ENCODE peak calls at places on chromosomes 13 and 19, in four cellular contexts. C is IMR-90, B is SK-N-SH, I is fibroblast of lung. D is an unnamed sample.

GRCh38 chr19:32318884-32319520 is 26.4 kb upstream of the ZNF507 start:
- DNase-seq in C (no peak), B (peak), I (no peak), D (no peak)

GRCh38 chr13:60671386-60671785 is 274.4 kb downstream of the TDRD3 start:
- DNase-seq in C (no peak), B (no peak), I (no peak), D (no peak)

GRCh38 chr19:29884466-29884865 is 57.6 kb upstream of the URI1 start:
- DNase-seq in C (no peak), B (no peak), I (no peak), D (no peak)

GRCh38 chr13:22169473-22169872 is 498.6 kb downstream of the FGF9 start:
- DNase-seq in C (no peak), B (no peak), I (no peak), D (no peak)

GRCh38 chr13:79709526-79709925 is 228.6 kb downstream of the NDFIP2 start:
- DNase-seq in C (peak), B (no peak), I (peak), D (no peak)

GRCh38 chr19:45446295-45446694 is 21.5 kb upstream of the FOSB start:
- DNase-seq in C (peak), B (peak), I (peak), D (no peak)

GRCh38 chr13:99033814-99034213 is 56.0 kb upstream of the DOCK9 start:
- DNase-seq in C (peak), B (peak), I (no peak), D (no peak)

GRCh38 chr19:30567535-30568232 is 195.5 kb downstream of the ZNF536 start:
- DNase-seq in C (no peak), B (peak), I (no peak), D (peak)

GRCh38 chr19:16202320-16203255 is 4.9 kb downstream of the AP1M1 start:
- DNase-seq in C (no peak), B (peak), I (peak), D (no peak)

GRCh38 chr19:5921777-5922176 is 7.7 kb downstream of the CAPS start:
- DNase-seq in C (no peak), B (no peak), I (no peak), D (no peak)

GRCh38 chr19:4759388-4760284 is 31.9 kb upstream of the FEM1A start:
- DNase-seq in C (peak), B (peak), I (peak), D (no peak)

GRCh38 chr13:33128134-33128533 is 111.9 kb downstream of the KL start:
- DNase-seq in C (no peak), B (no peak), I (no peak), D (no peak)

GRCh38 chr19:3443840-3444694 is 36.3 kb downstream of the SMIM24 start:
- DNase-seq in C (peak), B (peak), I (peak), D (no peak)

DNA sequence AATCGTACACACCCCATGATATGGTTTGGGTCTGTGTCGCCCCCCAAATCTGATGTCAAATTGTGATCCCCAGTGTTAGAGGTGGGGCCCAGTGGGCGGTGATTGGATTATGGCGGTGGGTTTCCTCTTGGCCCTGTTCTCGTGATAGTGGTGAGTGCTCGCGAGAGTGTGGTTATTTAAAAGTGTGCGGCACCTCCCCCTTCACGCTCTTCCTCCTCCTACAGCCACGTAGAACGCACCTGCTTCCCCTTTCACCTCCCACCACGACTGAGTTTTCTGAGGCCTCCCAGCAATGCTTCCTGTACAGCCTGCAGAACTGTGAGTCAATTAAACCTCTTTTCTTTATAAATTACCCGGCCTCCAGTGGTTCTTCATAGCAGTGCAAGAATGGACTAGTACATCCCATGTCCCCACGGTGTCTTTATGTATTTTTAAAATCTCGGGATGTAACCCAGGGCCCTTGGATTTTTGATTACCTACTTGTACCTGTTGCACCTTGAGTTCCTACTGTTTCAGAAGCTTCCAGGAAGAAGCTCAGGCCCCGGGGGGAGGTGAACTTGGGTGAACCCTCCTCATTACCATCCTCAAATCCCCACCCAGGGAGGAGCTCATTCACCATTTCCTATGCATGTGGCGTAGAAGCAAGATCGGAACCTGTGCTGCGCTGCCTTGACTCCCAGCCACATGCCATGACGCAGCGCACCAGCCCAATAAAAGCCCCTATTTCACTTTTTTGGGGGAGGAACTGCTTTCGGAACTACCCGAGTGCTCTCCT is 52.4 kb downstream of the TEX29 start:
- DNase-seq in C (no peak), B (no peak), I (no peak), D (no peak)
- H3K9ac ChIP-seq in C (no peak), B (no peak), I (no peak), D (no peak)

DNA sequence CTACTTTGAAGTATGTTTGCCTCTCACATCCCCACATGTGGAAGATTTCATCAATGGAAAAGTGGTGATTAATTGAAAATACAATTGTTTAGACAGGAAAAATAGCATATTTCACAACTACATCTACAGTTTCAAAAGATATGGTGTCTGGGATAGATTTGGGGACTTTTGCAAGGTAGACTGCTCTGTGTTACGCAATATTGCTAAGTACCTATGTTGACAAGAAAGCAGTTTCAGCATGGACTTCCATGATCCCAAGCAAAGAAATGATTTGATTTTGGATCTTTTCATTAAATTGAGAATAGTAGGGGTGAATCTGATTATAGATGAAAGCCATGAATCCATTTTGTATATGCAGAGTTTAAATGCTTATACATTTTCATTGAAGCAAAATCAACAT is 10.5 kb downstream of the ZNF160 start:
- DNase-seq in C (no peak), B (no peak), I (no peak), D (no peak)
- H3K9ac ChIP-seq in C (no peak), B (no peak), I (no peak), D (no peak)

GRCh38 chr13:113857531-113858195 is 6.2 kb downstream of the GAS6 start:
- DNase-seq in C (no peak), B (no peak), I (no peak), D (no peak)
- H3K9ac ChIP-seq in C (peak), B (no peak), I (no peak), D (no peak)

DNA sequence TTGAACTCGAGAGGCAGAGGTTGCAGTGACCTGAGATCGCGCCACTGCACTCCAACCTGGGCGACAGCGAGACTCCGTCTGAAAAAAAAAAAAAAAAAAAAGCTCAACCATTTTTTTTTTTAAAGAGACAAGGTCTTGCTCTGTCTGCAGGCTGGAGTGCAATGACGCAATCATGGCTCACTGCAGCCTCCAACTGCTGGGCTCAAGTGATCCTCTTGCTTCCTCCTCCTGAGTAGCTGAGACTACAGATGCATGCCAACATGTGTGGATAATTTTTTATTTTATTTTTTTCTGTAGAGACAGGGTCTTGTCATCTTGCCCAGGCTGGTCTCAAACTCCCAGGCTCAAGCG is 10.3 kb downstream of the EHD2 start:
- DNase-seq in C (peak), B (no peak), I (peak), D (no peak)
- H3K9ac ChIP-seq in C (peak), B (peak), I (no peak), D (no peak)

DNA sequence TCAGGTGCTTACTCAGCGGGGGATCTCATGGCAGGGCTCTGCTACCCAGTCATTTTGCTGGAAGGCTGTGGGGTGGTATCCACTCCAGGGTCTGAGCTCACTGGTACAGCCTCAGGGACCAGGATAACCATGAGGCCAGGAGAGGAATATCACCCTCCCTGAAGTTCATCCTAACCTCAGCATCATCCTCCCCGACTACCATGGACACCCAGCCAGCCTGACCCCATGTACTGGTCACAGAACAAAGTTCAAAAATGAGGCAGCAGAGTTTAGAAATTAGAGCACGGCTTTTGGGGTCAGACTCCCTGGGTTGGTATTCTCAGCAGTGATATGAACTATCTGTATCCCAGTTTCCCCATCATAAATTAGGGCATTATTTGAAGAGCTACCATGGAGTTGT is 35.5 kb upstream of the RXFP2 start:
- DNase-seq in C (no peak), B (no peak), I (no peak), D (no peak)
- H3K9ac ChIP-seq in C (no peak), B (no peak), I (no peak), D (no peak)

DNA sequence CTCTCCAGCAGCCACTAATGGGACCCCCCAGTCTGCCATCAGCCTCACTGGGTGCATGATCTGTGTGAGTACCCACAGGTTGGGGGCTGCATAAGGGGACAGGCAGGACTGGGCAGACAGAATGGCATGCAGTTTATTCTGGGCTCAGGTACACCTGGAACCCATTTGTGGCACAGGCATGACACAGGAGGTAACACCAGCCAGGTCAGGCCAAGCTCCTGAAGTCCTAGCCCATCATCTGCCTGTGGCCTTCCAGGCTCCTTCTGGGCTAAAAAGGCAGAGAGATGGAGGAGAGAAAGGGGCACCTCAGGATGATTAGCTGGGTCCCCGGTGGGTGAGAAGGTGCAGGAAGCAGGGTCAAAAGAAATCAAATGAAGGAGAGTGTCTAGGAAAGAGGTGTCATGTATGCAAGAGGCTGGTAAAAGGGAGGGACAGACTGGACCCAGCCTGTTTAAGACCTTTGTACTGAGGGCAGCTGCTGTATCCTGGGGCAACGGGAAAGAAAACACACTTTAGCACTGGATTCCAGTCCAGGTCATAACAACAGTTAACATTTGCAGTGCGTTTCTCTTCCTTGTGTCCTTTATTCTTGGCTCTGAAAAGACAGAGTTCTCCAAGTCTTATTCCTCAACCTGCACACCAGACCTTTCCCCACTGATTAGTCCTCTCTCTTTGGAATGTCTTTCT is 20.2 kb upstream of the DGKH start:
- DNase-seq in C (no peak), B (no peak), I (no peak), D (no peak)
- H3K9ac ChIP-seq in C (no peak), B (no peak), I (no peak), D (no peak)

D was measured in SK-N-MC.